ENCODE peak calls at places on chromosomes 16 and 17, in eight cellular contexts. C is DND-41, H is fibroblast of lung, Q is mammary epithelial cell, V is astrocyte, Z is mesenchymal stem cell, R is GM23248, N is neuronal stem cell. L is an unnamed sample.
A peak's percentile ranks its signal among the peaks of the same experiment; 100 is the strongest.

GRCh38 chr16:88194397-88195020 is 188.2 kb upstream of the ZNF469 start:
- DNase-seq in N (no peak), R (peak; percentile 79), Q (no peak), H (peak; percentile 5), V (no peak), Z (no peak), C (no peak), L (no peak)

GRCh38 chr17:42388381-42389134 is at the start of gene STAT3:
- DNase-seq in Z (peak; percentile 100), H (peak; percentile 99), N (peak; percentile 100), C (peak; percentile 100), R (peak; percentile 100), V (peak; percentile 97), Q (peak; percentile 100), L (peak; percentile 100)

GRCh38 chr16:64459821-64460220 is 662.0 kb downstream of the CDH11 start:
- DNase-seq in H (peak; percentile 80), Q (no peak), C (no peak), R (peak; percentile 44), V (peak; percentile 73), Z (peak; percentile 48), N (no peak), L (no peak)

GRCh38 chr16:29319726-29320125 is 86.8 kb downstream of the NPIPB11 start:
- DNase-seq in R (no peak), N (no peak), H (no peak), C (no peak), Q (no peak), V (no peak), Z (no peak), L (no peak)

GRCh38 chr16:81238296-81239011 is at the start of gene BCO1:
- DNase-seq in N (peak; percentile 71), H (peak; percentile 78), Z (peak; percentile 82), C (no peak), R (peak; percentile 68), V (peak; percentile 78), Q (peak; percentile 60), L (no peak)

GRCh38 chr17:59496178-59496577 is 69.2 kb upstream of the DHX40 start:
- DNase-seq in Z (no peak), V (no peak), C (no peak), Q (no peak), R (no peak), H (no peak), N (no peak), L (no peak)

GRCh38 chr17:19744922-19745757 is 3.0 kb downstream of the ALDH3A1 start:
- DNase-seq in V (peak; percentile 23), Q (peak; percentile 57), N (peak; percentile 89), R (peak; percentile 74), C (no peak), Z (peak; percentile 66), H (peak; percentile 60), L (peak; percentile 47)

GRCh38 chr16:76854234-76854633 is 336.8 kb upstream of the MON1B start:
- DNase-seq in V (no peak), Q (no peak), N (no peak), R (peak; percentile 0), H (no peak), C (no peak), Z (no peak), L (peak; percentile 58)

GRCh38 chr16:797686-798085 is 2.8 kb downstream of the GNG13 start:
- DNase-seq in H (no peak), Q (no peak), R (no peak), Z (no peak), V (no peak), C (no peak), N (no peak), L (no peak)

GRCh38 chr16:85423631-85424030 is 189.5 kb upstream of the GSE1 start:
- DNase-seq in Z (no peak), N (no peak), C (no peak), V (no peak), R (no peak), Q (no peak), H (no peak), L (no peak)

GRCh38 chr17:50663812-50664374 is 29.2 kb downstream of the ABCC3 start:
- DNase-seq in Q (no peak), N (no peak), H (no peak), R (no peak), V (no peak), C (no peak), Z (no peak), L (no peak)

GRCh38 chr17:79728908-79729471 is 1.8 kb upstream of the ENPP7 start:
- DNase-seq in R (no peak), N (no peak), Q (no peak), V (no peak), Z (no peak), C (no peak), H (no peak), L (no peak)
- H2AFZ ChIP-seq in R (peak overlapping the region; percentile 100), N (peak overlapping the region; percentile 97), Q (peak overlapping the region; percentile 90), V (peak overlapping the region; percentile 98), Z (peak overlapping the region; percentile 98), C (peak overlapping the region; percentile 78), H (peak overlapping the region; percentile 35), L (peak overlapping the region; percentile 97)

DNA sequence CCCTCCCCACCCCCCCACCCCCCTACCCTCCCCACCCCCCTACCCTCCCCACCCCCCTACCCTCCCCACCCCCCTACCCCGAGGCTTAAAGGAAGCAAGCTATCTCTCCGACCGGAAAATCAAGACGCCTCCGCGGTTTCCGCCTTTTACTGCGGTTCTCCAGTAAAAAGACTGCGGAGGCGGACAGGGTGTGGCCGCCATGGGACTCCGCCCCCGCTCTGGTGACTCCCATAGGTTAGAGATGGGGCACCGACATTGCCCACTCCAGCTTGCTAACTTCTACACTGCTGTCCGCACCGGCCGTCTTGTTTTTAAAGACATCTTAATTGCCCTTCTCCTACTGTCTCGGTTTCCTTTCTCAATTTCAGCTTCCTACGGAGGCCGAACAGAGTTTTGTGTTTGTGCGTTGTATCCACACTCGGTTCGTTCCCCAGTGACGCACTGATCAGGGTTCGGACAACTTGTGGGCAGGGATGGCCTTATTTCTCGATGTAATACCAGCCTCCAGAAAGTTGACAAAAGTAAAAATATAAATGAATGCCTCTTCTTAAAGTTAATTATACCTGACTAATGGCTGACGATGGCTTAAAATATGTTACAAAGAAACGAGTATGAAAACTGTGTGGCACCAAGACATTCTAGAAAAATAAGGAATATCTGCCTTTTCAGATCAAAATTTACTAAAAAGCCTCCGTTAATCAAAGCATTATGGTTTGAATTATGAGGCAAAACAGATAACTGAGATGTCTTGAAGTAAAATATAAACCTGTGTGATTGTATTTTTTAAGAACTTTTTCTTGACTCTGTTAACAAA is 1.1 kb upstream of the ZNF200 start:
- DNase-seq in R (peak; percentile 49), V (no peak), Z (peak; percentile 18), C (no peak), N (no peak), H (no peak), Q (peak; percentile 26), L (no peak)
- H3K9ac ChIP-seq in R (no peak overlapping the region), V (no peak overlapping the region), Z (no peak overlapping the region), C (no peak overlapping the region), N (no peak overlapping the region), H (no peak overlapping the region), Q (no peak overlapping the region), L (no peak overlapping the region)

DNA sequence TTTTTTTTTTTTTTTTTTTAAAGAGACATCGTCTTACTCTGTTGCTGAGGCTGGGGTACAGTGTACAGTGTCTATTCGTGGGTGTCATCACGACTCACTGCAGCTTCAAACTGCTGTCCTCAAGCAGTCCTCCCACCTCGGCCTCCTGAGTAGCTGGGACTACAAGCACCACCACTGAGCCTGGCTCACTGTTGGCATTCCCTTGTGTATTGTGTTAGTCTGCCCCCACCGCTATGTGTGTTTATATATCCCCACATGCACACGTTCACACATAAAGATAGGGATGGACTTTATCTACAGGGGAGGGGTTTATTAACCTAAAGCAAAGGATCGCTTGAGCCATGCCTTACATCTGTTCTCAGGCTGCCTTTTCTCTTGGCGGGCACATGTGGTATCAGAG is 63.8 kb downstream of the SEC14L1 start:
- DNase-seq in Z (peak; percentile 24), N (no peak), R (no peak), Q (no peak), H (no peak), V (no peak), C (no peak), L (no peak)
- H3K27ac ChIP-seq in Z (no peak overlapping the region), N (no peak overlapping the region), R (no peak overlapping the region), Q (no peak overlapping the region), H (no peak overlapping the region), V (no peak overlapping the region), C (no peak overlapping the region), L (no peak overlapping the region)

GRCh38 chr17:72560303-72561247 is 439.8 kb downstream of the SOX9 start:
- DNase-seq in V (peak; percentile 26), C (peak; percentile 62), N (peak; percentile 72), Z (peak; percentile 49), H (peak; percentile 43), Q (no peak), R (peak; percentile 55), L (peak; percentile 82)
- H2AFZ ChIP-seq in V (no peak overlapping the region), C (no peak overlapping the region), N (no peak overlapping the region), Z (no peak overlapping the region), H (no peak overlapping the region), Q (no peak overlapping the region), R (no peak overlapping the region), L (no peak overlapping the region)

DNA sequence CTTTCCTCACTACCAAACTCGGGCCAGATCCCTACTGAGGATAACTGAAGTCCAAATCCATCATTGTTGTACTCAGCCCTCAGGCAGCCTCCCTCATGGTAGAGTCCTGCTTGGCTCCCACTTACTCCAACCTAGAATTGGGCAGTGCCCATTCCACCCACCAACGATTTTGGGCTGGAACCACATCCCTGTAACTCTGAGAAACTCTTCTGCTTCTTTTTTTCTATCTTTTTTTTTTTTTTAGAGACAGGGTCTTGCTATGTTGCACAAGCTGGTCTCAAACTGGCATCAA is 1.2 kb downstream of the PRR14 start:
- DNase-seq in R (no peak), C (no peak), N (no peak), H (no peak), Q (no peak), V (no peak), Z (no peak), L (no peak)
- H3K9ac ChIP-seq in R (peak overlapping the region; percentile 87), C (peak overlapping the region; percentile 88), N (no peak overlapping the region), H (peak overlapping the region; percentile 73), Q (peak overlapping the region; percentile 60), V (peak overlapping the region; percentile 90), Z (peak overlapping the region; percentile 96), L (peak overlapping the region; percentile 99)

GRCh38 chr17:66351053-66351452 is 48.6 kb downstream of the PRKCA start:
- DNase-seq in N (no peak), R (no peak), H (peak; percentile 18), C (no peak), Z (no peak), Q (no peak), V (no peak), L (no peak)
- H3K27ac ChIP-seq in N (no peak overlapping the region), R (no peak overlapping the region), H (no peak overlapping the region), C (no peak overlapping the region), Z (no peak overlapping the region), Q (no peak overlapping the region), V (no peak overlapping the region), L (no peak overlapping the region)

GRCh38 chr16:11273721-11274324 is 394 bp upstream of the PRM3 start:
- DNase-seq in Q (no peak), H (no peak), N (no peak), C (no peak), Z (peak; percentile 53), V (no peak), R (no peak), L (no peak)
- H2AFZ ChIP-seq in Q (no peak overlapping the region), H (no peak overlapping the region), N (peak overlapping the region; percentile 75), C (no peak overlapping the region), Z (no peak overlapping the region), V (peak overlapping the region; percentile 10), R (no peak overlapping the region), L (no peak overlapping the region)